ENCODE peak calls at places on chromosomes 7 and 10, in four cellular contexts. K, H, E and T are unnamed samples.

GRCh38 chr7:128115326-128115820 is 84.1 kb upstream of the LRRC4 start:
- DNase-seq in K (no peak), E (peak; percentile 50), H (peak; percentile 7), T (peak; percentile 38)

GRCh38 chr10:125153693-125154490 is 6.5 kb downstream of the CTBP2 start:
- DNase-seq in E (peak; percentile 83), K (no peak), H (peak; percentile 58), T (peak; percentile 61)

GRCh38 chr10:133132711-133133291 is 27.2 kb upstream of the KNDC1 start:
- DNase-seq in H (no peak), K (no peak), E (no peak), T (no peak)

GRCh38 chr7:16874061-16874460 is 7.7 kb downstream of the AGR3 start:
- DNase-seq in K (no peak), E (no peak), H (no peak), T (peak; percentile 52)

GRCh38 chr7:128425851-128426250 is 16.1 kb upstream of the IMPDH1 start:
- DNase-seq in E (peak; percentile 64), H (peak; percentile 84), K (peak; percentile 57), T (peak; percentile 80)

GRCh38 chr7:82105463-82105862 is 335.6 kb upstream of the HGF start:
- DNase-seq in K (peak; percentile 41), E (peak; percentile 86), H (no peak), T (peak; percentile 56)

GRCh38 chr7:3277604-3278572 is 23.2 kb upstream of the SDK1 start:
- DNase-seq in E (no peak), K (no peak), H (no peak), T (no peak)

GRCh38 chr7:64541438-64542359 is 21.2 kb downstream of the ZNF680 start:
- DNase-seq in E (peak; percentile 65), K (peak; percentile 55), H (no peak), T (peak; percentile 34)

GRCh38 chr10:104441601-104442000 is 88.0 kb downstream of the CFAP58 start:
- DNase-seq in K (no peak), E (peak; percentile 95), H (no peak), T (peak; percentile 82)

GRCh38 chr10:2011106-2011716 is 273.9 kb upstream of the ADARB2 start:
- DNase-seq in K (no peak), E (no peak), H (no peak), T (no peak)

GRCh38 chr7:25842201-25842726 is 309.7 kb upstream of the NFE2L3 start:
- DNase-seq in H (no peak), K (no peak), E (no peak), T (no peak)

GRCh38 chr7:45162311-45162845 is 4.8 kb downstream of the RAMP3 start:
- DNase-seq in H (no peak), K (no peak), E (no peak), T (no peak)

GRCh38 chr7:93043393-93043985 is 74.3 kb downstream of the SAMD9 start:
- DNase-seq in E (peak; percentile 95), K (peak; percentile 32), H (no peak), T (peak; percentile 91)

GRCh38 chr10:108911814-108912541 is 1011.3 kb downstream of the XPNPEP1 start:
- DNase-seq in E (peak; percentile 87), H (peak; percentile 62), K (no peak), T (peak; percentile 67)

GRCh38 chr10:43188702-43189101 is 50.5 kb downstream of the CSGALNACT2 start:
- DNase-seq in E (peak; percentile 73), H (no peak), K (no peak), T (peak; percentile 85)

GRCh38 chr10:60270426-60270825 is 119.2 kb downstream of the ANK3 start:
- DNase-seq in K (no peak), E (peak; percentile 63), H (no peak), T (no peak)

GRCh38 chr7:26147030-26147429 is 5.0 kb upstream of the NFE2L3 start:
- DNase-seq in E (peak; percentile 49), K (no peak), H (no peak), T (peak; percentile 41)

GRCh38 chr10:31706921-31707571 is 221.6 kb downstream of the ARHGAP12 start:
- DNase-seq in E (peak; percentile 49), K (no peak), H (no peak), T (peak; percentile 17)

GRCh38 chr10:12909836-12910185 is 91.7 kb downstream of the CCDC3 start:
- DNase-seq in K (no peak), H (no peak), E (no peak), T (no peak)

GRCh38 chr7:137946015-137946414 is 55.9 kb downstream of the CREB3L2 start:
- DNase-seq in E (no peak), H (no peak), K (no peak), T (no peak)

GRCh38 chr10:59268460-59268859 is 92.0 kb downstream of the PHYHIPL start:
- DNase-seq in E (no peak), H (no peak), K (no peak), T (no peak)

GRCh38 chr10:97063983-97064837 is 121.5 kb downstream of the SLIT1 start:
- DNase-seq in H (no peak), E (no peak), K (no peak), T (no peak)

GRCh38 chr10:117518246-117518645 is 24.3 kb upstream of the EMX2 start:
- DNase-seq in E (no peak), H (no peak), K (no peak), T (no peak)

GRCh38 chr7:66912195-66912594 is 8.8 kb upstream of the TMEM248 start:
- DNase-seq in K (no peak), H (no peak), E (no peak), T (no peak)

GRCh38 chr10:105769248-105770184 is 1128.4 kb downstream of the SORCS3 start:
- DNase-seq in K (no peak), H (no peak), E (no peak), T (no peak)

GRCh38 chr10:102150970-102151773 is 1.0 kb upstream of the NOLC1 start:
- DNase-seq in H (no peak), K (no peak), E (peak; percentile 81), T (peak; percentile 35)

GRCh38 chr7:151063212-151063561 is 3.8 kb downstream of the SLC4A2 start:
- DNase-seq in K (no peak), E (peak; percentile 90), H (peak; percentile 56), T (peak; percentile 49)

GRCh38 chr7:70637726-70638125 is 494.2 kb upstream of the GALNT17 start:
- DNase-seq in K (no peak), H (no peak), E (no peak), T (no peak)

GRCh38 chr7:108455833-108456677 is at the start of gene NRCAM:
- DNase-seq in K (no peak), H (no peak), E (peak; percentile 59), T (peak; percentile 59)

GRCh38 chr7:67566101-67566500 is 569.5 kb downstream of the TYW1 start:
- DNase-seq in K (no peak), E (no peak), H (no peak), T (no peak)

GRCh38 chr7:71484381-71484780 is 352.4 kb downstream of the GALNT17 start:
- DNase-seq in E (peak; percentile 82), K (no peak), H (no peak), T (no peak)

GRCh38 chr10:52318136-52318810 is 4.2 kb downstream of the DKK1 start:
- DNase-seq in E (peak; percentile 48), K (no peak), H (no peak), T (peak; percentile 61)

GRCh38 chr10:52314822-52315552 is 906 bp downstream of the DKK1 start:
- DNase-seq in H (no peak), K (no peak), E (peak; percentile 81), T (peak; percentile 70)

GRCh38 chr10:52316005-52316404 is 1.9 kb downstream of the DKK1 start:
- DNase-seq in K (no peak), E (peak; percentile 58), H (no peak), T (peak; percentile 45)

GRCh38 chr10:52314007-52314821 is at the start of gene DKK1:
- DNase-seq in K (peak; percentile 86), E (peak; percentile 92), H (peak; percentile 76), T (peak; percentile 92)

DNA sequence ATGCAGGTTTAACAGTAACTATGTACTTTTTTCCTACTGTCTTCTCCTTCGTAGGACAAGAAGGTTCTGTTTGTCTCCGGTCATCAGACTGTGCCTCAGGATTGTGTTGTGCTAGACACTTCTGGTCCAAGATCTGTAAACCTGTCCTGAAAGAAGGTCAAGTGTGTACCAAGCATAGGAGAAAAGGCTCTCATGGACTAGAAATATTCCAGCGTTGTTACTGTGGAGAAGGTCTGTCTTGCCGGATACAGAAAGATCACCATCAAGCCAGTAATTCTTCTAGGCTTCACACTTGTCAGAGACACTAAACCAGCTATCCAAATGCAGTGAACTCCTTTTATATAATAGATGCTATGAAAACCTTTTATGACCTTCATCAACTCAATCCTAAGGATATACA is 2.4 kb downstream of the DKK1 start:
- DNase-seq in H (no peak), K (no peak), E (no peak), T (no peak)
- H3K9ac ChIP-seq in H (no peak overlapping the region), K (peak overlapping the region; percentile 84), E (peak overlapping the region; percentile 79), T (peak overlapping the region; percentile 96)

GRCh38 chr7:37215524-37215923 is 233.1 kb downstream of the ELMO1 start:
- DNase-seq in K (no peak), E (no peak), H (no peak), T (no peak)

GRCh38 chr7:37212526-37212925 is 236.1 kb downstream of the ELMO1 start:
- DNase-seq in E (no peak), K (no peak), H (no peak), T (peak; percentile 22)

GRCh38 chr7:37218956-37219355 is 229.7 kb downstream of the ELMO1 start:
- DNase-seq in H (no peak), K (no peak), E (no peak), T (no peak)

GRCh38 chr7:37216923-37217322 is 231.7 kb downstream of the ELMO1 start:
- DNase-seq in E (no peak), K (no peak), H (no peak), T (no peak)

DNA sequence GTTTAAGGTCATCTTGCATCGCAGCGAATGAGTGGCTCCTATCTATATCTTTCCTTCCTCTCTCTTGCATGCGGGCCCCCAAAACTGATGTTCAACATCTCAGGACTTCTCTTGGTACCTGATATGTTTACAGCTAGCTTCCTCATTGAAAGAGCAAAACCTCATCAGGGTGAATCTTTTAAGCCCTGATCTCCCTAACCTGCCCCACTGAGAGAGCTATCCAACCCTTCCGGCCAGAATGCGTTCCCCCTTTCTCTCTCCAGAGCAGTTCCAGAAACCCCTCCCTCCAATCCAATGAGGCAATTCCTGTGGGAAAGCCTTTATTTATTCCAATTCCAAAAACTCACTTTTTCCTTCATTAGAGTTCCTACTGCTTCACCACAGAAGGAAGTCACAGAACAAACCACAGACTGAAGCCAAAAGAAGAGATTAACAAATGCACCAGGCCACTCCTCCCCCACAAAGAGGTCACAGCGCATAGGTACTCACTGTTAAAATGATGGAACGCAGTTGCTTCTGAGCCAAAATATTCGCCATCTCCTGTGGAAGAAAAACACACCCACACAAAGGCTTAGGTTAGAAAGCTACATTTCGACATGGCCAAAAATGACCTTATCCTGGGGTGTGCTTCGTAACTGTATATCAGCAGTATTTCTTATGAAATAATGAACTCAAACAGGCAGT is 232.4 kb downstream of the ELMO1 start:
- DNase-seq in E (no peak), H (no peak), K (no peak), T (no peak)
- H3K36me3 ChIP-seq in E (no peaks in the 10 kb centered on the region), H (no peaks in the 10 kb centered on the region), K (no peaks in the 10 kb centered on the region), T (no peaks in the 10 kb centered on the region)

GRCh38 chr10:110335314-110336064 is 30.8 kb upstream of the SMNDC1 start:
- DNase-seq in K (no peak), E (no peak), H (no peak), T (no peak)
- H3K9ac ChIP-seq in K (no peak overlapping the region), E (peak overlapping the region; percentile 52), H (no peak overlapping the region), T (peak overlapping the region; percentile 32)

GRCh38 chr7:159008055-159008405 is 136.6 kb downstream of the VIPR2 start:
- DNase-seq in E (no peak), H (no peak), K (no peak), T (no peak)

GRCh38 chr7:159005618-159006017 is 139.0 kb downstream of the VIPR2 start:
- DNase-seq in H (no peak), K (no peak), E (no peak), T (no peak)

GRCh38 chr7:159008417-159008816 is 136.2 kb downstream of the VIPR2 start:
- DNase-seq in E (no peak), K (no peak), H (no peak), T (no peak)

GRCh38 chr7:159006610-159007130 is 138.0 kb downstream of the VIPR2 start:
- DNase-seq in E (no peak), H (no peak), K (no peak), T (no peak)

GRCh38 chr7:159007308-159008054 is 137.2 kb downstream of the VIPR2 start:
- DNase-seq in E (no peak), K (no peak), H (no peak), T (no peak)
- H3K36me3 ChIP-seq in E (no peaks in the 10 kb centered on the region), K (no peaks in the 10 kb centered on the region), H (no peaks in the 10 kb centered on the region), T (no peaks in the 10 kb centered on the region)